ENCODE peak calls at places on chromosome 6, in eight cellular contexts. R, B, H, O, C, P, A and V are unnamed samples. For H3K27me3, the result is how much of the 10 kb centered on the place peaks cover.

GRCh38 chr6:109308018-109308492 is 74.2 kb downstream of the CD164 start:
- DNase-seq in O (peak), C (peak), A (no peak), P (peak), R (peak), B (peak), H (peak), V (peak)

GRCh38 chr6:132088150-132088549 is 137.0 kb upstream of the CCN2 start:
- DNase-seq in R (no peak), H (no peak), A (no peak), P (no peak), C (no peak), O (no peak), B (no peak), V (no peak)

GRCh38 chr6:31738048-31738979 is 1.5 kb upstream of the MSH5 start:
- DNase-seq in C (peak), O (peak), A (no peak), B (peak), P (no peak), R (peak), H (no peak), V (no peak)

GRCh38 chr6:90459225-90459758 is 127.6 kb downstream of the MAP3K7 start:
- DNase-seq in R (no peak), C (no peak), B (no peak), O (no peak), A (no peak), H (no peak), P (no peak), V (no peak)

GRCh38 chr6:42808492-42809483 is 26.9 kb downstream of the BICRAL start:
- DNase-seq in H (no peak), R (no peak), A (no peak), C (no peak), P (no peak), O (no peak), B (no peak), V (no peak)

GRCh38 chr6:45420083-45420908 is 42.6 kb upstream of the SUPT3H start:
- DNase-seq in C (peak), O (peak), H (no peak), R (peak), P (no peak), B (peak), A (peak), V (no peak)

GRCh38 chr6:89895273-89895874 is 1.1 kb downstream of the GJA10 start:
- DNase-seq in H (no peak), O (peak), C (peak), A (no peak), P (no peak), B (peak), R (no peak), V (no peak)

GRCh38 chr6:68658338-68658737 is 23.3 kb downstream of the ADGRB3 start:
- DNase-seq in P (no peak), R (no peak), H (no peak), B (no peak), O (no peak), C (no peak), A (no peak), V (no peak)

GRCh38 chr6:48736486-48737206 is 625.6 kb upstream of the PTCHD4 start:
- DNase-seq in R (no peak), H (no peak), B (peak), P (no peak), A (no peak), O (peak), C (peak), V (peak)

GRCh38 chr6:20479075-20479871 is 55.0 kb upstream of the CDKAL1 start:
- DNase-seq in H (no peak), B (no peak), R (no peak), C (no peak), O (no peak), P (no peak), A (no peak), V (no peak)

DNA sequence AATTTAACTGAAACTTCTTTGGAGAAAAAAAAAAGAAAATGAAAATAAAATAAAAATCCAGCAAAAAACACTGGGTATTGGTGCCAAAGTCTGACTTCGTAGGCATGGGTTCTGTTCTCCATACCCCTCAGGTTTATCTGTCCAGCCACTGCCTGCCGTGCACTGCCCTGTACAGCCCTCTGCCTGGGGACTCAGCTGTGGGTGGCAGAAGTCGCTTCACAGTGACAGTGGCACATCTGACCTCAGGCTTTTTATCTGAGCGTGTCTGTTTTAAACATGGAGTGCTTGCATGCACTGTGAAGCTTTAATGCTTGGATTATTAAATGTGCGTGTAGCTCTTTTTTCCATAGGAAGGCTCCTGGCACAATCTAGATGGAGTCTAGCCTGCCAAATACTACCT is 375.4 kb downstream of the UTRN start:
- DNase-seq in C (no peak), A (no peak), B (no peak), O (no peak), H (no peak), R (no peak), P (no peak), V (no peak)
- H3K4me3 ChIP-seq in C (no peak), A (no peak), B (no peak), O (no peak), H (no peak), R (no peak), P (no peak), V (no peak)

GRCh38 chr6:170156448-170157375 is 134.2 kb downstream of the DLL1 start:
- DNase-seq in P (no peak), R (peak), C (no peak), H (peak), O (no peak), B (no peak), A (peak), V (no peak)

GRCh38 chr6:170160031-170160627 is 130.7 kb downstream of the DLL1 start:
- DNase-seq in R (peak), C (no peak), P (no peak), B (no peak), H (no peak), A (peak), O (no peak), V (no peak)

GRCh38 chr6:170157567-170158218 is 133.2 kb downstream of the DLL1 start:
- DNase-seq in P (no peak), B (no peak), H (no peak), C (no peak), R (peak), O (no peak), A (peak), V (no peak)

GRCh38 chr6:170159040-170159965 is 131.6 kb downstream of the DLL1 start:
- DNase-seq in B (no peak), H (no peak), C (no peak), R (peak), O (no peak), P (no peak), A (peak), V (no peak)

DNA sequence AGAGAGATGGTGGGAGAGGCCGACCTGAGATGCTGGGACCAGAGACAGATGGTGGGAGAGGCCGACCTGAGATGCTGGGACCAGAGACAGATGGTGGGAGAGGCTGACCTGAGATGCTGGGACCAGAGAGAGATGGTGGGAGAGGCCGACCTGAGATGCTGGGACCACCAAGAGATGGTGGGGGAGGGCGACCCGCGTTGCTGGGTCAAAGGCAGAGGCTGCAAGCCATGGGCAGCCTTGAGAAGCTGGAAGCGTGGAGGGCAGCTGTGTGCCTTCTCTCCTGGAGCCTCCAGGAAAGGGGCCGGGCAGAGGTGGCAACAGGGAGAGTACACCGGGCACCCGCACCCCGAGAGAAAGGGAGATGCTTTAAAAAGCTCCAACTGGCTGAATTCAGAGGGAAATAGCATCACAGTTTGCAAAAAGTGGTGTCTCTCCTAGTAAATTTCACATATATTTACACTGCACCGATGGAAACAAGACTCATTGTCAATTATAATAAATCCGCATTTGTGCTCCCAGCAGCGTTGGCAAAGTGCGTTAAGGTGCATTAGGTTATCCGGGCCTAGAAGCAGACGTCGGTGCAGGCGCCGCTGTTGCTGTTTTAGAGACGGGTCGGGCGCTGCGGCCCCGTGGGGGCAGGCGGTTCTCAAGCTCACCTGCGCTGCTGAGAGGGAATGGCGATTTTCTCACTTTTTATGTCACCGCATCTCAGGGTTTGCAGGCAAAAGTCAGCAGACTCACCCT is 132.4 kb downstream of the DLL1 start:
- DNase-seq in C (no peak), H (no peak), A (peak), R (peak), P (no peak), O (no peak), B (no peak), V (no peak)
- H3K27me3 ChIP-seq in C (under half), H (under half), A (under half), R (under half), P (under half), O (under half), B (under half), V (under half)

GRCh38 chr6:160520043-160520904 is 143.8 kb downstream of the LPA start:
- DNase-seq in H (peak), R (peak), P (peak), O (peak), C (peak), A (peak), B (peak), V (peak)
- TF ChIP-seq CTCF in H (peak), R (no peak), P (peak), O (no peak), C (no peak), A (peak), B (no peak), V (no peak)

GRCh38 chr6:2766767-2767314 is 1.6 kb downstream of the WRNIP1 start:
- DNase-seq in O (peak), B (no peak), A (no peak), R (no peak), P (no peak), C (peak), H (no peak), V (no peak)

GRCh38 chr6:2767327-2767985 is 2.3 kb downstream of the WRNIP1 start:
- DNase-seq in R (no peak), C (no peak), O (no peak), P (no peak), H (no peak), B (no peak), A (no peak), V (no peak)

GRCh38 chr6:2765896-2766766 is 938 bp downstream of the WRNIP1 start:
- DNase-seq in R (peak), A (peak), B (peak), C (peak), O (peak), H (peak), P (peak), V (no peak)

GRCh38 chr6:2768696-2769095 is 3.5 kb downstream of the WRNIP1 start:
- DNase-seq in C (no peak), B (no peak), R (no peak), A (no peak), H (no peak), P (no peak), O (no peak), V (no peak)

GRCh38 chr6:2768125-2768524 is 2.9 kb downstream of the WRNIP1 start:
- DNase-seq in P (no peak), C (no peak), H (no peak), B (no peak), A (no peak), R (no peak), O (no peak), V (no peak)
- H3K4me3 ChIP-seq in P (peak), C (peak), H (peak), B (peak), A (no peak), R (peak), O (peak), V (peak)

GRCh38 chr6:39296745-39297640 is 17.2 kb downstream of the KCNK17 start:
- DNase-seq in O (peak), B (no peak), P (peak), C (peak), R (no peak), H (peak), A (peak), V (no peak)

GRCh38 chr6:39295538-39295937 is 18.7 kb downstream of the KCNK17 start:
- DNase-seq in A (no peak), R (no peak), O (no peak), B (no peak), P (peak), C (peak), H (no peak), V (no peak)

GRCh38 chr6:39294133-39294532 is 20.1 kb downstream of the KCNK17 start:
- DNase-seq in C (peak), R (no peak), B (no peak), O (no peak), A (no peak), P (no peak), H (no peak), V (no peak)

GRCh38 chr6:39292637-39293036 is 21.6 kb downstream of the KCNK17 start:
- DNase-seq in A (no peak), C (no peak), O (no peak), R (no peak), P (no peak), H (no peak), B (no peak), V (no peak)

DNA sequence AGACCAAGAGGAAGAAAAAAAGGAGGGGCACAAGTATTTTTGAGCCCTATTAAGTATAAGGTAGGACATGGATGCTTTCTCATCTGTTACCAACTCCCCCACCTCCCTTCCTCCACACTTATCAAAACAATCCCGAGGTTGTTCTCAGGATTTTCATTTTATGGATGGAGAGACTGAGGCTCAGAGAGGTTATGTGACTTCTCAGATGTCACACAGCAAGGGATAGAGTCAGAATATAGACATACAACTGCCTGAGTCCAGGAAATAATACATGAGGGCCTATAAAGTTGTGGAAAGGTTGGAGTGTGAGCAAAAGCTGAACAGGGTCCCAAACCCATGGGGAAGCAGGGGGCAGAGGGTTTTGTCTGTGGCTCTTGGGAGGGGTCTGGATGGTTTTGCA is 19.3 kb downstream of the KCNK17 start:
- DNase-seq in A (no peak), R (no peak), B (no peak), O (no peak), P (no peak), H (no peak), C (no peak), V (no peak)
- H3K27me3 ChIP-seq in A (under half), R (under half), B (under half), O (under half), P (under half), H (under half), C (under half), V (under half)

DNA sequence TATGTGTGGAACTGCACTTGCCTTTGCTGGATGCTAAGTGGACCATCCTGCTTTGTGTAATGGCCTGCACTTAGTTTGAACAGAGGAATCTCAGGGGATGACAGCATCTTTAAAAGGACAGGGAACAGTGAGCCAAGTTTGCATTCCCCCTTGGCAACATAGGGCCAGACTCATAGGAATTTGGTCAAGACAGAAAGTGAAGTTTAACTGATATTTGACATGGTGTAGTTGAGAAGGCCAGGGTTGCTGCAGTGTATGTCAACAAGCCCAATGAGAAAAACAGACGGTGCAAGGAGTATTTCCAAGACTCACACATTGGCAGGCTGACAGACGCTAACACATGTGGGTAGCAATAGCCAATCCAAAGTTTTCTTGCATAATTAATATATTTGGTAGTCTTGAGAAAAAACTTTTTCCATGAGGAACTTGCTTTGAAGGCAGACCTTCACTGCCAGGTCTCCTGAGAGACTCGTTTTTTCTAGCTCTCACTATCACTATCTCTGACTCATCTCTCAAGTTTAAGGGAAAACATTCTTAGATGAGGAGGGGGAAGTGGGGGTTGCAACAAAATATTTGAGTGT is 213.8 kb downstream of the IBTK start:
- DNase-seq in O (peak), R (no peak), H (peak), B (no peak), P (no peak), C (peak), A (no peak), V (no peak)
- TF ChIP-seq CTCF in O (no peak), R (no peak), H (no peak), B (no peak), P (no peak), C (no peak), A (no peak), V (no peak)

DNA sequence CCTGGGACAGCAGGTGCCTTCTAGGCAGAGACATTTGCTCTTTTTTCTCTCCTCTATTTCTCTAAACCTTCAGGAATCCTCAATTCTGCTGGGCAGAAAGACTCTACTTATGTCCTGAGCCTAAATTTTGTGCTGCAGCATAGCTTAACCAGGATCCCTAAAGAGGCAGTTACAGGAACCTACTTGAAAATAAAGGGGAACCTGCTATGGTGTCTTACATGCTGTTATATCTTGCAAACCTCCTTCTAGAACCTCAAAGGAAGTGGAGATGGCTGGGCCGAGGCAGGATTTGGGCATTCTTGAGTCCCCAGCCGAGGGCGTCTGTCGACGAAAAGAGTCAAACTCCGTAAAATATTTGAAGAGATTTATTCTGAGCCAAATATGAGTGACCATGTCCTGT is 17.1 kb upstream of the GMNN start:
- DNase-seq in R (no peak), P (no peak), O (no peak), H (no peak), A (no peak), C (no peak), B (no peak), V (no peak)
- H3K4me3 ChIP-seq in R (no peak), P (no peak), O (no peak), H (no peak), A (no peak), C (no peak), B (no peak), V (no peak)

DNA sequence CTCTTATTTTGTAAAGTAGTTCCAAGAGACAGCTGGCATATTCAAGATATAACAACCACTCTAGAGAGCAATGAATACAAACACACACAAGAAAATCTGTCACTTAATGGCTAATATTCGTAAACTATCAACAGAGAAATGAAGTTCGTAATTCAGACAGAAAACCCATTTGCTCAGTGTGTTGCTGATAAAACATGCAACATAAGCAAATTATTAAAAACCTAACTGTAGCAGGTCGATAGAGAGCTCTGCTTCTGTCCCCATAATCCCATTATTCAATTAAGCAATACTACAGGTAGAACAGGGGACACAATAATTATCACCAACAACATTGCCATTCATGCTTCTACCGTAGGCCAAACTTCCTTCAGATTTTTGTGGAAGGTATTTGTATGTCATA is 714.4 kb upstream of the MARCKS start:
- DNase-seq in P (no peak), B (no peak), H (no peak), O (no peak), R (no peak), A (no peak), C (no peak), V (no peak)
- H3K27me3 ChIP-seq in P (under half), B (under half), H (under half), O (under half), R (under half), A (under half), C (under half), V (under half)

DNA sequence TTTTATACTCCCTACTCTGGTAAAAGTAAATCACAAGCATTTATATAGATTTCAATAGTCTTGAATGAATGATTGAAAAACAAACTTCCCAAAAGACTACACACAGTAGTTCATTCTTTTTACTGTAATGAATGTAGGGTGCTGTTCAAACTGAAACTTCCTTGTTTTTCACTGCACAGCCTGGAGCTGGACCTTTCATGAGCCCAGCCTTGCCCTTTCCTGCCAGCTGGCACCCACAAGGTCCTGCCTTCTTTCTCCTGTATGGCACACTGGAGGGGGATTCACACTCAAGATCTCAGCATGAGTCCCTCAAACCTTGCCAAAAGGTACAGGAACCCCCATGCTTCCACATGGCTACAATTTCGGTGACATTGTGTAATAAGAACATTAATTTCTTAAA is 50.9 kb downstream of the COL12A1 start:
- DNase-seq in B (no peak), P (no peak), O (no peak), R (no peak), A (no peak), C (no peak), H (no peak), V (no peak)
- TF ChIP-seq CTCF in B (no peak), P (no peak), O (no peak), R (no peak), A (no peak), C (no peak), H (no peak), V (no peak)

DNA sequence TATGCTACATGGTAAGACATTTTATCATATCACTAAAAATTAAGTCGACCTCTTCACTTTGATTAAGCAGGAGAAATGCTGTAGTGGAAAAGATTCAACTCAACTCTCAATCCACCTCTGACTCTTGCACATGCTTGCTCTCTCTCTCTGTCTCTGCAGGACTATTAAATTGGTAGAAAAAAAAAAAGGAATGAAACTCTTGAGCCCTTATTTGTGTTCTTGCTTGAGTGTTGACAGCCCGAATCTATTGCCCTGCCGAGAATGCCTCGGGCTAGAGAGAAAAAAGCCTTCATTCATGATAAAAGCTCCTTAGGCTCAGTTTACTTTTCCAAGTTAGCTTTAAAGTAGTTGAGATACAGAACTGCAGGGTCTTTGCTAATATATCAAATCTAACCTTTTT is 722.2 kb downstream of the PRKN start:
- DNase-seq in C (no peak), O (no peak), R (no peak), P (no peak), B (no peak), A (no peak), H (no peak), V (no peak)
- H3K4me3 ChIP-seq in C (no peak), O (no peak), R (no peak), P (no peak), B (no peak), A (no peak), H (no peak), V (no peak)